ENCODE peak calls at places on chromosomes 16 and 17, in four cellular contexts. One of them, this sample, is unnamed.

GRCh38 chr17:31515226-31515759 is 123.8 kb downstream of the RAB11FIP4 start:
- DNase-seq in left ventricle myocardium inferior: no peak
- DNase-seq in nephron progenitor cell: no peak
- DNase-seq in BE2C: no peak
- DNase-seq in this sample: no peak

GRCh38 chr17:60077672-60078519 is 825 bp downstream of the HEATR6 start:
- DNase-seq in nephron progenitor cell: no peak
- DNase-seq in BE2C: no peak
- DNase-seq in left ventricle myocardium inferior: no peak
- DNase-seq in this sample: no peak

GRCh38 chr16:29821663-29822115 is 1.4 kb downstream of the MVP start:
- DNase-seq in nephron progenitor cell: no peak
- DNase-seq in BE2C: no peak
- DNase-seq in left ventricle myocardium inferior: no peak
- DNase-seq in this sample: no peak

GRCh38 chr16:84225126-84225525 is 14.7 kb downstream of the KCNG4 start:
- DNase-seq in left ventricle myocardium inferior: no peak
- DNase-seq in BE2C: no peak
- DNase-seq in nephron progenitor cell: no peak
- DNase-seq in this sample: no peak

GRCh38 chr17:27664606-27664965 is 33.6 kb downstream of the LGALS9 start:
- DNase-seq in BE2C: no peak
- DNase-seq in nephron progenitor cell: no peak
- DNase-seq in left ventricle myocardium inferior: no peak
- DNase-seq in this sample: no peak

GRCh38 chr16:728131-728889 is 1.4 kb downstream of the HAGHL start:
- DNase-seq in BE2C: peak
- DNase-seq in nephron progenitor cell: peak
- DNase-seq in left ventricle myocardium inferior: peak
- DNase-seq in this sample: peak

GRCh38 chr17:12734852-12735430 is 54.4 kb upstream of the ARHGAP44 start:
- DNase-seq in left ventricle myocardium inferior: peak
- DNase-seq in nephron progenitor cell: no peak
- DNase-seq in BE2C: no peak
- DNase-seq in this sample: no peak

GRCh38 chr16:29756654-29757053 is 10.9 kb upstream of the C16orf54 start:
- DNase-seq in left ventricle myocardium inferior: no peak
- DNase-seq in nephron progenitor cell: no peak
- DNase-seq in BE2C: no peak
- DNase-seq in this sample: no peak

GRCh38 chr16:89918453-89919347 is at the start of gene MC1R:
- DNase-seq in BE2C: peak
- DNase-seq in nephron progenitor cell: peak
- DNase-seq in left ventricle myocardium inferior: no peak
- DNase-seq in this sample: peak

GRCh38 chr16:24689128-24689527 is 40.3 kb upstream of the TNRC6A start:
- DNase-seq in BE2C: peak
- DNase-seq in nephron progenitor cell: peak
- DNase-seq in left ventricle myocardium inferior: no peak
- DNase-seq in this sample: no peak

GRCh38 chr17:73738751-73739575 is 94.7 kb upstream of the SDK2 start:
- DNase-seq in BE2C: no peak
- DNase-seq in left ventricle myocardium inferior: no peak
- DNase-seq in nephron progenitor cell: peak
- DNase-seq in this sample: no peak

GRCh38 chr17:76951375-76951905 is 83.2 kb downstream of the MGAT5B start:
- DNase-seq in nephron progenitor cell: no peak
- DNase-seq in left ventricle myocardium inferior: no peak
- DNase-seq in BE2C: no peak
- DNase-seq in this sample: no peak

GRCh38 chr17:80566054-80566400 is 21.4 kb downstream of the RPTOR start:
- DNase-seq in nephron progenitor cell: no peak
- DNase-seq in left ventricle myocardium inferior: no peak
- DNase-seq in BE2C: no peak
- DNase-seq in this sample: no peak

GRCh38 chr16:2692948-2693651 is 10.8 kb downstream of the KCTD5 start:
- DNase-seq in nephron progenitor cell: peak
- DNase-seq in BE2C: no peak
- DNase-seq in left ventricle myocardium inferior: no peak
- DNase-seq in this sample: no peak

GRCh38 chr17:39150795-39151679 is at the start of gene PLXDC1:
- DNase-seq in left ventricle myocardium inferior: no peak
- DNase-seq in nephron progenitor cell: peak
- DNase-seq in BE2C: no peak
- DNase-seq in this sample: no peak

GRCh38 chr17:39152134-39152884 is 872 bp upstream of the PLXDC1 start:
- DNase-seq in nephron progenitor cell: peak
- DNase-seq in left ventricle myocardium inferior: peak
- DNase-seq in BE2C: no peak
- DNase-seq in this sample: no peak

GRCh38 chr17:39151680-39152058 is 232 bp upstream of the PLXDC1 start:
- DNase-seq in BE2C: no peak
- DNase-seq in left ventricle myocardium inferior: no peak
- DNase-seq in nephron progenitor cell: peak
- DNase-seq in this sample: no peak

GRCh38 chr17:39155654-39156053 is 4.2 kb upstream of the PLXDC1 start:
- DNase-seq in BE2C: no peak
- DNase-seq in nephron progenitor cell: no peak
- DNase-seq in left ventricle myocardium inferior: no peak
- DNase-seq in this sample: no peak

GRCh38 chr17:39153541-39154111 is 2.2 kb upstream of the PLXDC1 start:
- DNase-seq in left ventricle myocardium inferior: peak
- DNase-seq in nephron progenitor cell: peak
- DNase-seq in BE2C: peak
- DNase-seq in this sample: peak
- TF ChIP-seq CTCF in left ventricle myocardium inferior: no peak
- TF ChIP-seq CTCF in nephron progenitor cell: no peak
- TF ChIP-seq CTCF in BE2C: peak
- TF ChIP-seq CTCF in this sample: no peak

GRCh38 chr17:5425826-5426225 is 5.8 kb downstream of the RPAIN start:
- DNase-seq in nephron progenitor cell: no peak
- DNase-seq in left ventricle myocardium inferior: no peak
- DNase-seq in BE2C: no peak
- DNase-seq in this sample: no peak

GRCh38 chr17:5419959-5420653 is at the start of gene RPAIN:
- DNase-seq in left ventricle myocardium inferior: peak
- DNase-seq in BE2C: peak
- DNase-seq in nephron progenitor cell: peak
- DNase-seq in this sample: peak

GRCh38 chr17:5424909-5425308 is 4.9 kb downstream of the RPAIN start:
- DNase-seq in left ventricle myocardium inferior: no peak
- DNase-seq in nephron progenitor cell: no peak
- DNase-seq in BE2C: no peak
- DNase-seq in this sample: no peak

GRCh38 chr17:5419356-5419958 is at the start of gene NUP88:
- DNase-seq in left ventricle myocardium inferior: peak
- DNase-seq in nephron progenitor cell: peak
- DNase-seq in BE2C: peak
- DNase-seq in this sample: peak

GRCh38 chr17:5422505-5422904 is 2.5 kb downstream of the RPAIN start:
- DNase-seq in left ventricle myocardium inferior: no peak
- DNase-seq in BE2C: no peak
- DNase-seq in nephron progenitor cell: no peak
- DNase-seq in this sample: no peak
- TF ChIP-seq CTCF in left ventricle myocardium inferior: no peak
- TF ChIP-seq CTCF in BE2C: no peak
- TF ChIP-seq CTCF in nephron progenitor cell: no peak
- TF ChIP-seq CTCF in this sample: no peak

GRCh38 chr17:78069695-78070094 is 58.9 kb downstream of the TMC6 start:
- DNase-seq in left ventricle myocardium inferior: no peak
- DNase-seq in nephron progenitor cell: no peak
- DNase-seq in BE2C: no peak
- DNase-seq in this sample: no peak

GRCh38 chr17:78063489-78063888 is 65.1 kb downstream of the TMC6 start:
- DNase-seq in nephron progenitor cell: no peak
- DNase-seq in BE2C: no peak
- DNase-seq in left ventricle myocardium inferior: no peak
- DNase-seq in this sample: no peak

DNA sequence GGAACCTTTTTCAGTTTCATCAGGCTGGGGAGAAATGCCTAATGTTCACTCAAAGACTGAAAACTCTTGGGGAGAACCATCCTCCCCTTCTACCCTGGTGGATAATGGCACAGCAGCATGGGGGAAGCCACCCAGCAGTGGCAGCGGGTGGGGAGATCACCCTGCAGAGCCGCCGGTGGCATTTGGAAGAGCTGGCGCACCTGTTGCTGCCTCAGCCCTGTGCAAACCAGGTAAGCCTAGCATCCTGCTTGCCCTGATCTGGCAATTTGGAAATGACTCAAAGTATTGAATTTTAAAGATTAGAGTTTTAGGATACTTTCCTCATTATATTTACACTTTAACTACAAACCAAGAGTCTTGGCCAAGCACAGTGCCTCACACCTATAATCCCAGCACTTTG is 63.8 kb downstream of the TMC6 start:
- DNase-seq in left ventricle myocardium inferior: no peak
- DNase-seq in BE2C: no peak
- DNase-seq in nephron progenitor cell: no peak
- DNase-seq in this sample: no peak
- TF ChIP-seq CTCF in left ventricle myocardium inferior: no peak
- TF ChIP-seq CTCF in BE2C: no peak
- TF ChIP-seq CTCF in nephron progenitor cell: no peak
- TF ChIP-seq CTCF in this sample: no peak

GRCh38 chr16:74064120-74064735 is 232.4 kb upstream of the PSMD7 start:
- DNase-seq in BE2C: no peak
- DNase-seq in nephron progenitor cell: no peak
- DNase-seq in left ventricle myocardium inferior: no peak
- DNase-seq in this sample: no peak
- TF ChIP-seq CTCF in BE2C: no peak
- TF ChIP-seq CTCF in nephron progenitor cell: no peak
- TF ChIP-seq CTCF in left ventricle myocardium inferior: peak
- TF ChIP-seq CTCF in this sample: no peak

GRCh38 chr17:81906476-81907218 is 4.6 kb downstream of the PCYT2 start:
- DNase-seq in nephron progenitor cell: no peak
- DNase-seq in left ventricle myocardium inferior: no peak
- DNase-seq in BE2C: no peak
- DNase-seq in this sample: no peak
- TF ChIP-seq CTCF in nephron progenitor cell: no peak
- TF ChIP-seq CTCF in left ventricle myocardium inferior: no peak
- TF ChIP-seq CTCF in BE2C: peak
- TF ChIP-seq CTCF in this sample: no peak

DNA sequence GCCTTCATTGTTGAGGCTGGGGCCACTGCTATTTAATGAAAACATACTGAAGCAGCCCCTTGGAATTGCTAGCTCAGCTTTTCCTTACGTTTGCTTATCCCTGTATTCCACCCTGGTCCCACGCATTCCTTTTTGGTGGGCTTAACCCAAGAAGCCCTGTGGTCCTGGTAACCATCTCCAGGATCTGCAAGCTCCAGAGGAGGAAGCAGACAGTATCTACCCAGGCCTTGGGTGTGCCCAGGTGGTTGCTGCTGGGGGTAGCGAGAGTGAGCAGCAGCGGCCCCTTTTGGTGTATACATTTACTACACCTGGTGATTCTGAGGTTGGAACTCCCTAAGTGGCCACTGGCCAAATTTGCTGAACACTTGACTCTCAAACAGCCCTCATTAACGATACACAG is 97.7 kb downstream of the CBLN1 start:
- DNase-seq in left ventricle myocardium inferior: no peak
- DNase-seq in BE2C: peak
- DNase-seq in nephron progenitor cell: peak
- DNase-seq in this sample: no peak
- TF ChIP-seq CTCF in left ventricle myocardium inferior: peak
- TF ChIP-seq CTCF in BE2C: peak
- TF ChIP-seq CTCF in nephron progenitor cell: peak
- TF ChIP-seq CTCF in this sample: no peak

GRCh38 chr16:67847064-67847861 is at the start of gene CENPT:
- DNase-seq in nephron progenitor cell: no peak
- DNase-seq in BE2C: peak
- DNase-seq in left ventricle myocardium inferior: peak
- DNase-seq in this sample: no peak
- TF ChIP-seq CTCF in nephron progenitor cell: no peak
- TF ChIP-seq CTCF in BE2C: no peak
- TF ChIP-seq CTCF in left ventricle myocardium inferior: no peak
- TF ChIP-seq CTCF in this sample: no peak

This sample was measured in activated B cell treated with CpG ODN at 0.5 μM for 24 hours.